ENCODE peak calls at places on chromosomes 3 and 15, in six cellular contexts. C is nephron progenitor cell, N is DMS 273 treated with DMSO at 0.1 percent for 48 hours, B is nucleus accumbens, I is ELF-1, T is NCI-H748 treated with DMSO at 0.1 percent for 48 hours. V is an unnamed sample.
A peak's percentile ranks its signal among the peaks of the same experiment; 100 is the strongest.

GRCh38 chr3:144821583-144821982 is 850.0 kb downstream of the DIPK2A start:
- DNase-seq in C (no peak), N (no peak), B (no peak), I (no peak), T (no peak), V (no peak)

GRCh38 chr3:151282921-151283320 is 4.6 kb upstream of the P2RY14 start:
- DNase-seq in C (no peak), N (peak; percentile 60), B (no peak), I (no peak), T (peak; percentile 49), V (peak; percentile 55)

GRCh38 chr3:138877246-138877645 is 42.5 kb upstream of the PIK3CB start:
- DNase-seq in C (no peak), N (no peak), B (no peak), I (no peak), T (no peak), V (no peak)

GRCh38 chr3:13623101-13623654 is 74.3 kb downstream of the FBLN2 start:
- DNase-seq in C (no peak), N (no peak), B (no peak), I (no peak), T (no peak), V (no peak)

GRCh38 chr3:113222412-113223086 is 11.2 kb downstream of the BOC start:
- DNase-seq in C (no peak), N (peak; percentile 25), B (no peak), I (no peak), T (no peak), V (no peak)

GRCh38 chr3:49719214-49719884 is at the start of gene AMIGO3:
- DNase-seq in C (peak; percentile 94), N (peak; percentile 77), B (peak; percentile 55), I (peak; percentile 95), T (peak; percentile 53), V (peak; percentile 47)

GRCh38 chr3:192296845-192297244 is 430.5 kb downstream of the FGF12 start:
- DNase-seq in C (no peak), N (no peak), B (no peak), I (no peak), T (no peak), V (no peak)

GRCh38 chr3:166706094-166706493 is 674.0 kb downstream of the ZBBX start:
- DNase-seq in C (no peak), N (no peak), B (no peak), I (no peak), T (no peak), V (no peak)

GRCh38 chr3:154933581-154933980 is 146.5 kb upstream of the MME start:
- DNase-seq in C (no peak), N (no peak), B (no peak), I (no peak), T (no peak), V (no peak)

GRCh38 chr3:183252973-183253363 is at the start of gene B3GNT5:
- DNase-seq in C (peak; percentile 58), N (no peak), B (no peak), I (peak; percentile 47), T (peak; percentile 54), V (no peak)

GRCh38 chr3:55169608-55170010 is 241.8 kb upstream of the LRTM1 start:
- DNase-seq in C (no peak), N (no peak), B (no peak), I (no peak), T (no peak), V (no peak)

GRCh38 chr3:9817437-9817836 is 7.4 kb downstream of the TTLL3 start:
- DNase-seq in C (no peak), N (no peak), B (no peak), I (no peak), T (no peak), V (no peak)

GRCh38 chr15:29789871-29790270 is 32.4 kb downstream of the TJP1 start:
- DNase-seq in C (no peak), N (no peak), B (no peak), I (no peak), T (no peak), V (no peak)

GRCh38 chr15:58510715-58511465 is 79.1 kb downstream of the LIPC start:
- DNase-seq in C (no peak), N (no peak), B (no peak), I (no peak), T (no peak), V (no peak)

GRCh38 chr15:89912145-89912673 is 543 bp downstream of the ARPIN start:
- DNase-seq in C (peak; percentile 50), N (no peak), B (no peak), I (peak; percentile 54), T (no peak), V (no peak)

GRCh38 chr3:193744048-193744821 is 151.2 kb downstream of the OPA1 start:
- DNase-seq in C (no peak), N (no peak), B (no peak), I (peak; percentile 58), T (peak; percentile 62), V (no peak)

GRCh38 chr15:52615302-52615701 is 46.5 kb upstream of the ARPP19 start:
- DNase-seq in C (no peak), N (no peak), B (no peak), I (no peak), T (no peak), V (no peak)

GRCh38 chr3:129794319-129795201 is 99.0 kb downstream of the TMCC1 start:
- DNase-seq in C (peak; percentile 30), N (peak; percentile 23), B (no peak), I (peak; percentile 91), T (peak; percentile 65), V (no peak)

GRCh38 chr3:73718326-73719110 is 93.8 kb upstream of the PDZRN3 start:
- DNase-seq in C (no peak), N (no peak), B (no peak), I (no peak), T (no peak), V (no peak)

GRCh38 chr3:71537211-71537611 is 46.3 kb downstream of the FOXP1 start:
- DNase-seq in C (peak; percentile 52), N (no peak), B (no peak), I (peak; percentile 55), T (no peak), V (no peak)

GRCh38 chr15:40045572-40046217 is 6.7 kb upstream of the SRP14 start:
- DNase-seq in C (no peak), N (no peak), B (no peak), I (peak; percentile 80), T (no peak), V (no peak)

GRCh38 chr3:183393625-183394024 is 34.8 kb downstream of the MCF2L2 start:
- DNase-seq in C (no peak), N (no peak), B (no peak), I (no peak), T (no peak), V (no peak)

GRCh38 chr15:45337224-45337623 is 41.1 kb downstream of the GATM start:
- DNase-seq in C (no peak), N (no peak), B (no peak), I (no peak), T (no peak), V (no peak)

GRCh38 chr3:184414418-184415228 is 34.8 kb downstream of the CHRD start:
- DNase-seq in C (no peak), N (no peak), B (no peak), I (no peak), T (no peak), V (no peak)

GRCh38 chr3:149850787-149851582 is 38.0 kb downstream of the RNF13 start:
- DNase-seq in C (no peak), N (no peak), B (no peak), I (no peak), T (no peak), V (no peak)

GRCh38 chr3:63895422-63896189 is 16.6 kb downstream of the SCAANT1 start:
- DNase-seq in C (no peak), N (no peak), B (no peak), I (no peak), T (no peak), V (no peak)

GRCh38 chr3:125067225-125067624 is 11.4 kb upstream of the HEG1 start:
- DNase-seq in C (no peak), N (no peak), B (no peak), I (no peak), T (no peak), V (no peak)

GRCh38 chr3:150830745-150831144 is 67.8 kb upstream of the SIAH2 start:
- DNase-seq in C (no peak), N (no peak), B (no peak), I (no peak), T (no peak), V (no peak)

GRCh38 chr15:48897144-48897814 is 19.3 kb downstream of the EID1 start:
- DNase-seq in C (peak; percentile 24), N (no peak), B (no peak), I (peak; percentile 9), T (no peak), V (no peak)

GRCh38 chr15:78563092-78563491 is 2.2 kb upstream of the CHRNA5 start:
- DNase-seq in C (no peak), N (no peak), B (no peak), I (no peak), T (no peak), V (no peak)

GRCh38 chr3:89426060-89426459 is 318.6 kb downstream of the EPHA3 start:
- DNase-seq in C (no peak), N (no peak), B (no peak), I (no peak), T (no peak), V (no peak)

GRCh38 chr3:38283810-38284775 is 2.0 kb downstream of the SLC22A14 start:
- DNase-seq in C (no peak), N (no peak), B (no peak), I (no peak), T (no peak), V (no peak)

GRCh38 chr15:31270767-31271166 is 55.9 kb upstream of the KLF13 start:
- DNase-seq in C (peak; percentile 35), N (no peak), B (no peak), I (peak; percentile 54), T (no peak), V (no peak)

GRCh38 chr3:172065534-172065933 is 26.2 kb downstream of the FNDC3B start:
- DNase-seq in C (no peak), N (peak; percentile 86), B (no peak), I (no peak), T (no peak), V (peak; percentile 89)